ENCODE peak calls at places on chromosome 12, in eight cellular contexts. One of them, this sample, is unnamed.

GRCh38 chr12:51270847-51271518 is 768 bp upstream of the SMAGP start:
- DNase-seq in fibroblast of lung: peak; percentile 90
- DNase-seq in tibial artery: no peak
- DNase-seq in fibroblast of villous mesenchyme: peak; percentile 60
- DNase-seq in NCI-H1417: no peak
- DNase-seq in dermis microvascular lymphatic vessel endothelial cell: peak; percentile 62
- DNase-seq in amniotic epithelial cell: peak; percentile 73
- DNase-seq in iPS DF 6.9: no peak
- DNase-seq in this sample: no peak

GRCh38 chr12:1644523-1645438 is 15.8 kb downstream of the WNT5B start:
- DNase-seq in iPS DF 6.9: no peak
- DNase-seq in NCI-H1417: peak; percentile 76
- DNase-seq in amniotic epithelial cell: peak; percentile 68
- DNase-seq in tibial artery: peak; percentile 79
- DNase-seq in fibroblast of lung: peak; percentile 80
- DNase-seq in fibroblast of villous mesenchyme: peak; percentile 83
- DNase-seq in dermis microvascular lymphatic vessel endothelial cell: peak; percentile 76
- DNase-seq in this sample: no peak

GRCh38 chr12:30015661-30016060 is 231.9 kb upstream of the TMTC1 start:
- DNase-seq in tibial artery: no peak
- DNase-seq in amniotic epithelial cell: no peak
- DNase-seq in NCI-H1417: no peak
- DNase-seq in dermis microvascular lymphatic vessel endothelial cell: no peak
- DNase-seq in iPS DF 6.9: no peak
- DNase-seq in fibroblast of villous mesenchyme: peak; percentile 19
- DNase-seq in fibroblast of lung: peak; percentile 12
- DNase-seq in this sample: no peak

GRCh38 chr12:74889563-74890236 is 319.9 kb downstream of the KCNC2 start:
- DNase-seq in tibial artery: no peak
- DNase-seq in fibroblast of villous mesenchyme: peak; percentile 44
- DNase-seq in amniotic epithelial cell: peak; percentile 65
- DNase-seq in dermis microvascular lymphatic vessel endothelial cell: peak; percentile 6
- DNase-seq in iPS DF 6.9: no peak
- DNase-seq in NCI-H1417: no peak
- DNase-seq in fibroblast of lung: peak; percentile 75
- DNase-seq in this sample: no peak

GRCh38 chr12:3553681-3554546 is 62.9 kb downstream of the PRMT8 start:
- DNase-seq in fibroblast of villous mesenchyme: no peak
- DNase-seq in amniotic epithelial cell: no peak
- DNase-seq in dermis microvascular lymphatic vessel endothelial cell: no peak
- DNase-seq in fibroblast of lung: no peak
- DNase-seq in iPS DF 6.9: peak; percentile 4
- DNase-seq in tibial artery: no peak
- DNase-seq in NCI-H1417: no peak
- DNase-seq in this sample: no peak

GRCh38 chr12:67364228-67364627 is 95.1 kb downstream of the CAND1 start:
- DNase-seq in amniotic epithelial cell: no peak
- DNase-seq in fibroblast of villous mesenchyme: no peak
- DNase-seq in fibroblast of lung: no peak
- DNase-seq in tibial artery: no peak
- DNase-seq in dermis microvascular lymphatic vessel endothelial cell: no peak
- DNase-seq in NCI-H1417: peak; percentile 24
- DNase-seq in iPS DF 6.9: no peak
- DNase-seq in this sample: no peak

GRCh38 chr12:29783773-29784666 is at the start of gene TMTC1:
- DNase-seq in NCI-H1417: peak; percentile 64
- DNase-seq in dermis microvascular lymphatic vessel endothelial cell: peak; percentile 68
- DNase-seq in iPS DF 6.9: no peak
- DNase-seq in fibroblast of lung: peak; percentile 70
- DNase-seq in amniotic epithelial cell: peak; percentile 56
- DNase-seq in fibroblast of villous mesenchyme: peak; percentile 62
- DNase-seq in tibial artery: peak; percentile 67
- DNase-seq in this sample: no peak

GRCh38 chr12:122687091-122687490 is 16.1 kb downstream of the HCAR2 start:
- DNase-seq in fibroblast of lung: peak; percentile 33
- DNase-seq in NCI-H1417: no peak
- DNase-seq in fibroblast of villous mesenchyme: peak; percentile 88
- DNase-seq in amniotic epithelial cell: peak; percentile 94
- DNase-seq in iPS DF 6.9: no peak
- DNase-seq in tibial artery: no peak
- DNase-seq in dermis microvascular lymphatic vessel endothelial cell: no peak
- DNase-seq in this sample: no peak

GRCh38 chr12:46657416-46658411 is 168.1 kb downstream of the SLC38A4 start:
- DNase-seq in iPS DF 6.9: no peak
- DNase-seq in amniotic epithelial cell: peak; percentile 62
- DNase-seq in fibroblast of lung: peak; percentile 44
- DNase-seq in fibroblast of villous mesenchyme: peak; percentile 42
- DNase-seq in NCI-H1417: no peak
- DNase-seq in dermis microvascular lymphatic vessel endothelial cell: peak; percentile 62
- DNase-seq in tibial artery: no peak
- DNase-seq in this sample: no peak

GRCh38 chr12:75834591-75834990 is 197.0 kb downstream of the PHLDA1 start:
- DNase-seq in tibial artery: no peak
- DNase-seq in fibroblast of villous mesenchyme: no peak
- DNase-seq in dermis microvascular lymphatic vessel endothelial cell: no peak
- DNase-seq in iPS DF 6.9: no peak
- DNase-seq in fibroblast of lung: peak; percentile 74
- DNase-seq in NCI-H1417: no peak
- DNase-seq in amniotic epithelial cell: peak; percentile 71
- DNase-seq in this sample: no peak

GRCh38 chr12:114925076-114925475 is 241.1 kb upstream of the TBX3 start:
- DNase-seq in fibroblast of lung: no peak
- DNase-seq in amniotic epithelial cell: no peak
- DNase-seq in dermis microvascular lymphatic vessel endothelial cell: no peak
- DNase-seq in fibroblast of villous mesenchyme: no peak
- DNase-seq in iPS DF 6.9: no peak
- DNase-seq in tibial artery: no peak
- DNase-seq in NCI-H1417: no peak
- DNase-seq in this sample: no peak

GRCh38 chr12:6336079-6336858 is 5.6 kb downstream of the TNFRSF1A start:
- DNase-seq in fibroblast of villous mesenchyme: peak; percentile 100
- DNase-seq in fibroblast of lung: peak; percentile 100
- DNase-seq in iPS DF 6.9: peak; percentile 96
- DNase-seq in tibial artery: peak; percentile 95
- DNase-seq in dermis microvascular lymphatic vessel endothelial cell: peak; percentile 96
- DNase-seq in NCI-H1417: peak; percentile 88
- DNase-seq in amniotic epithelial cell: peak; percentile 100
- DNase-seq in this sample: no peak

GRCh38 chr12:128908254-128908653 is 55.0 kb downstream of the GLT1D1 start:
- DNase-seq in amniotic epithelial cell: no peak
- DNase-seq in tibial artery: no peak
- DNase-seq in iPS DF 6.9: no peak
- DNase-seq in fibroblast of lung: no peak
- DNase-seq in fibroblast of villous mesenchyme: no peak
- DNase-seq in dermis microvascular lymphatic vessel endothelial cell: no peak
- DNase-seq in NCI-H1417: no peak
- DNase-seq in this sample: no peak

GRCh38 chr12:28059220-28059619 is 86.7 kb upstream of the PTHLH start:
- DNase-seq in tibial artery: no peak
- DNase-seq in fibroblast of villous mesenchyme: no peak
- DNase-seq in fibroblast of lung: no peak
- DNase-seq in iPS DF 6.9: no peak
- DNase-seq in amniotic epithelial cell: no peak
- DNase-seq in dermis microvascular lymphatic vessel endothelial cell: no peak
- DNase-seq in NCI-H1417: no peak
- DNase-seq in this sample: no peak

GRCh38 chr12:68482660-68483059 is 128.0 kb upstream of the RAP1B start:
- DNase-seq in dermis microvascular lymphatic vessel endothelial cell: no peak
- DNase-seq in fibroblast of lung: no peak
- DNase-seq in fibroblast of villous mesenchyme: no peak
- DNase-seq in amniotic epithelial cell: no peak
- DNase-seq in iPS DF 6.9: no peak
- DNase-seq in NCI-H1417: no peak
- DNase-seq in tibial artery: no peak
- DNase-seq in this sample: peak; percentile 68

GRCh38 chr12:97903356-97903755 is 440.8 kb downstream of the RMST start:
- DNase-seq in dermis microvascular lymphatic vessel endothelial cell: no peak
- DNase-seq in amniotic epithelial cell: no peak
- DNase-seq in fibroblast of villous mesenchyme: no peak
- DNase-seq in fibroblast of lung: no peak
- DNase-seq in iPS DF 6.9: no peak
- DNase-seq in tibial artery: no peak
- DNase-seq in NCI-H1417: no peak
- DNase-seq in this sample: no peak

GRCh38 chr12:97386133-97386581 is 76.4 kb upstream of the RMST start:
- DNase-seq in dermis microvascular lymphatic vessel endothelial cell: no peak
- DNase-seq in tibial artery: no peak
- DNase-seq in amniotic epithelial cell: no peak
- DNase-seq in fibroblast of villous mesenchyme: no peak
- DNase-seq in NCI-H1417: no peak
- DNase-seq in iPS DF 6.9: no peak
- DNase-seq in fibroblast of lung: peak; percentile 79
- DNase-seq in this sample: no peak

GRCh38 chr12:116631619-116632018 is 72.4 kb downstream of the MAP1LC3B2 start:
- DNase-seq in dermis microvascular lymphatic vessel endothelial cell: no peak
- DNase-seq in tibial artery: no peak
- DNase-seq in iPS DF 6.9: no peak
- DNase-seq in amniotic epithelial cell: no peak
- DNase-seq in NCI-H1417: no peak
- DNase-seq in fibroblast of lung: no peak
- DNase-seq in fibroblast of villous mesenchyme: no peak
- DNase-seq in this sample: no peak

GRCh38 chr12:55258288-55258687 is 13.9 kb downstream of the OR6C74 start:
- DNase-seq in dermis microvascular lymphatic vessel endothelial cell: no peak
- DNase-seq in fibroblast of villous mesenchyme: no peak
- DNase-seq in iPS DF 6.9: no peak
- DNase-seq in amniotic epithelial cell: no peak
- DNase-seq in tibial artery: no peak
- DNase-seq in fibroblast of lung: no peak
- DNase-seq in NCI-H1417: no peak
- DNase-seq in this sample: no peak

GRCh38 chr12:52778833-52779232 is 1.7 kb upstream of the KRT76 start:
- DNase-seq in amniotic epithelial cell: no peak
- DNase-seq in fibroblast of lung: no peak
- DNase-seq in fibroblast of villous mesenchyme: no peak
- DNase-seq in NCI-H1417: no peak
- DNase-seq in tibial artery: no peak
- DNase-seq in iPS DF 6.9: no peak
- DNase-seq in dermis microvascular lymphatic vessel endothelial cell: no peak
- DNase-seq in this sample: no peak

This sample was measured in GM12864.